ENCODE peak calls at places on chromosomes 16 and 17, in five cellular contexts. One of them, this sample, is unnamed.

GRCh38 chr17:81066771-81067315 is 31.9 kb downstream of the BAIAP2 start:
- DNase-seq in RCC 7860: no peak
- DNase-seq in type B pancreatic cell: no peak
- DNase-seq in activated CD4-positive, alpha-beta T cell treated with anti-CD3 and anti-CD28 coated beads, Interleukin-2, amount 50 U/mL, for 24 hours: no peak
- DNase-seq in COR-L47: no peak
- DNase-seq in this sample: no peak

GRCh38 chr16:88067530-88068411 is 116.5 kb downstream of the BANP start:
- DNase-seq in RCC 7860: no peak
- DNase-seq in type B pancreatic cell: no peak
- DNase-seq in activated CD4-positive, alpha-beta T cell treated with anti-CD3 and anti-CD28 coated beads, Interleukin-2, amount 50 U/mL, for 24 hours: no peak
- DNase-seq in COR-L47: no peak
- DNase-seq in this sample: no peak

GRCh38 chr17:40530531-40530987 is 29.1 kb upstream of the TNS4 start:
- DNase-seq in RCC 7860: no peak
- DNase-seq in type B pancreatic cell: no peak
- DNase-seq in activated CD4-positive, alpha-beta T cell treated with anti-CD3 and anti-CD28 coated beads, Interleukin-2, amount 50 U/mL, for 24 hours: no peak
- DNase-seq in COR-L47: no peak
- DNase-seq in this sample: peak

GRCh38 chr17:31559647-31560501 is 168.4 kb downstream of the RAB11FIP4 start:
- DNase-seq in RCC 7860: peak
- DNase-seq in type B pancreatic cell: no peak
- DNase-seq in activated CD4-positive, alpha-beta T cell treated with anti-CD3 and anti-CD28 coated beads, Interleukin-2, amount 50 U/mL, for 24 hours: no peak
- DNase-seq in COR-L47: no peak
- DNase-seq in this sample: no peak

GRCh38 chr16:85031451-85031850 is 3.9 kb downstream of the KIAA0513 start:
- DNase-seq in RCC 7860: no peak
- DNase-seq in type B pancreatic cell: no peak
- DNase-seq in activated CD4-positive, alpha-beta T cell treated with anti-CD3 and anti-CD28 coated beads, Interleukin-2, amount 50 U/mL, for 24 hours: no peak
- DNase-seq in COR-L47: no peak
- DNase-seq in this sample: no peak

GRCh38 chr17:45320931-45321461 is 4.2 kb upstream of the MAP3K14 start:
- DNase-seq in RCC 7860: peak
- DNase-seq in type B pancreatic cell: no peak
- DNase-seq in activated CD4-positive, alpha-beta T cell treated with anti-CD3 and anti-CD28 coated beads, Interleukin-2, amount 50 U/mL, for 24 hours: no peak
- DNase-seq in COR-L47: no peak
- DNase-seq in this sample: no peak

GRCh38 chr16:27332105-27332504 is 18.3 kb downstream of the IL4R start:
- DNase-seq in RCC 7860: no peak
- DNase-seq in type B pancreatic cell: no peak
- DNase-seq in activated CD4-positive, alpha-beta T cell treated with anti-CD3 and anti-CD28 coated beads, Interleukin-2, amount 50 U/mL, for 24 hours: no peak
- DNase-seq in COR-L47: no peak
- DNase-seq in this sample: no peak

GRCh38 chr16:17205279-17206139 is 265.3 kb downstream of the XYLT1 start:
- DNase-seq in RCC 7860: no peak
- DNase-seq in type B pancreatic cell: no peak
- DNase-seq in activated CD4-positive, alpha-beta T cell treated with anti-CD3 and anti-CD28 coated beads, Interleukin-2, amount 50 U/mL, for 24 hours: no peak
- DNase-seq in COR-L47: no peak
- DNase-seq in this sample: no peak

GRCh38 chr16:89565256-89565505 is 4.7 kb downstream of the RPL13 start:
- DNase-seq in RCC 7860: no peak
- DNase-seq in type B pancreatic cell: no peak
- DNase-seq in activated CD4-positive, alpha-beta T cell treated with anti-CD3 and anti-CD28 coated beads, Interleukin-2, amount 50 U/mL, for 24 hours: no peak
- DNase-seq in COR-L47: no peak
- DNase-seq in this sample: no peak

GRCh38 chr17:66405836-66406679 is 103.6 kb downstream of the PRKCA start:
- DNase-seq in RCC 7860: no peak
- DNase-seq in type B pancreatic cell: no peak
- DNase-seq in activated CD4-positive, alpha-beta T cell treated with anti-CD3 and anti-CD28 coated beads, Interleukin-2, amount 50 U/mL, for 24 hours: no peak
- DNase-seq in COR-L47: peak
- DNase-seq in this sample: no peak

GRCh38 chr17:7836596-7837374 is 2.8 kb downstream of the KDM6B start:
- DNase-seq in RCC 7860: peak
- DNase-seq in type B pancreatic cell: peak
- DNase-seq in activated CD4-positive, alpha-beta T cell treated with anti-CD3 and anti-CD28 coated beads, Interleukin-2, amount 50 U/mL, for 24 hours: peak
- DNase-seq in COR-L47: peak
- DNase-seq in this sample: peak

GRCh38 chr17:44708401-44709263 is at the start of gene DBF4B:
- DNase-seq in RCC 7860: peak
- DNase-seq in type B pancreatic cell: peak
- DNase-seq in activated CD4-positive, alpha-beta T cell treated with anti-CD3 and anti-CD28 coated beads, Interleukin-2, amount 50 U/mL, for 24 hours: peak
- DNase-seq in COR-L47: peak
- DNase-seq in this sample: peak

GRCh38 chr16:13633381-13633861 is 286.5 kb upstream of the ERCC4 start:
- DNase-seq in RCC 7860: peak
- DNase-seq in type B pancreatic cell: no peak
- DNase-seq in activated CD4-positive, alpha-beta T cell treated with anti-CD3 and anti-CD28 coated beads, Interleukin-2, amount 50 U/mL, for 24 hours: no peak
- DNase-seq in COR-L47: no peak
- DNase-seq in this sample: no peak

GRCh38 chr17:45376171-45376564 is 56.5 kb downstream of the ARHGAP27 start:
- DNase-seq in RCC 7860: no peak
- DNase-seq in type B pancreatic cell: no peak
- DNase-seq in activated CD4-positive, alpha-beta T cell treated with anti-CD3 and anti-CD28 coated beads, Interleukin-2, amount 50 U/mL, for 24 hours: no peak
- DNase-seq in COR-L47: peak
- DNase-seq in this sample: no peak

GRCh38 chr16:67166883-67167168 is 2.3 kb downstream of the HSF4 start:
- DNase-seq in RCC 7860: no peak
- DNase-seq in type B pancreatic cell: no peak
- DNase-seq in activated CD4-positive, alpha-beta T cell treated with anti-CD3 and anti-CD28 coated beads, Interleukin-2, amount 50 U/mL, for 24 hours: no peak
- DNase-seq in COR-L47: no peak
- DNase-seq in this sample: no peak

GRCh38 chr17:21042434-21043295 is at the start of gene USP22:
- DNase-seq in RCC 7860: no peak
- DNase-seq in type B pancreatic cell: peak
- DNase-seq in activated CD4-positive, alpha-beta T cell treated with anti-CD3 and anti-CD28 coated beads, Interleukin-2, amount 50 U/mL, for 24 hours: no peak
- DNase-seq in COR-L47: peak
- DNase-seq in this sample: peak

GRCh38 chr16:57023541-57024249 is 34.3 kb downstream of the NLRC5 start:
- DNase-seq in RCC 7860: no peak
- DNase-seq in type B pancreatic cell: no peak
- DNase-seq in activated CD4-positive, alpha-beta T cell treated with anti-CD3 and anti-CD28 coated beads, Interleukin-2, amount 50 U/mL, for 24 hours: peak
- DNase-seq in COR-L47: no peak
- DNase-seq in this sample: no peak

GRCh38 chr16:69870761-69871160 is 80.4 kb upstream of the CLEC18A start:
- DNase-seq in RCC 7860: no peak
- DNase-seq in type B pancreatic cell: no peak
- DNase-seq in activated CD4-positive, alpha-beta T cell treated with anti-CD3 and anti-CD28 coated beads, Interleukin-2, amount 50 U/mL, for 24 hours: no peak
- DNase-seq in COR-L47: no peak
- DNase-seq in this sample: no peak